ENCODE peak calls at places on chromosome 4, in six cellular contexts. One of them, this sample, is unnamed.

GRCh38 chr4:37244583-37245390 is at the start of gene NWD2:
- DNase-seq in PC-3: no peak
- DNase-seq in astrocyte: no peak
- DNase-seq in K562: no peak
- DNase-seq in H9: peak
- DNase-seq in MM.1S: no peak
- DNase-seq in this sample: peak

GRCh38 chr4:145735330-145735638 is 55.3 kb downstream of the C4orf51 start:
- DNase-seq in H9: no peak
- DNase-seq in astrocyte: peak
- DNase-seq in PC-3: peak
- DNase-seq in K562: no peak
- DNase-seq in MM.1S: no peak
- DNase-seq in this sample: peak

GRCh38 chr4:109820563-109820962 is 5.0 kb downstream of the GAR1 start:
- DNase-seq in astrocyte: peak
- DNase-seq in K562: no peak
- DNase-seq in H9: no peak
- DNase-seq in PC-3: no peak
- DNase-seq in MM.1S: no peak
- DNase-seq in this sample: peak

GRCh38 chr4:71559957-71560541 is 221.2 kb downstream of the SLC4A4 start:
- DNase-seq in H9: no peak
- DNase-seq in astrocyte: peak
- DNase-seq in MM.1S: no peak
- DNase-seq in K562: no peak
- DNase-seq in PC-3: peak
- DNase-seq in this sample: peak

GRCh38 chr4:76148142-76148849 is at the start of gene NUP54:
- DNase-seq in PC-3: peak
- DNase-seq in K562: peak
- DNase-seq in astrocyte: peak
- DNase-seq in H9: peak
- DNase-seq in MM.1S: peak
- DNase-seq in this sample: peak

GRCh38 chr4:7043521-7044414 is 596 bp downstream of the TADA2B start:
- DNase-seq in K562: peak
- DNase-seq in MM.1S: peak
- DNase-seq in H9: no peak
- DNase-seq in PC-3: no peak
- DNase-seq in astrocyte: peak
- DNase-seq in this sample: peak

GRCh38 chr4:8836664-8837171 is 34.9 kb downstream of the HMX1 start:
- DNase-seq in PC-3: no peak
- DNase-seq in K562: no peak
- DNase-seq in H9: no peak
- DNase-seq in MM.1S: no peak
- DNase-seq in astrocyte: no peak
- DNase-seq in this sample: no peak

GRCh38 chr4:19329631-19330030 is 922.1 kb upstream of the SLIT2 start:
- DNase-seq in astrocyte: peak
- DNase-seq in H9: no peak
- DNase-seq in PC-3: no peak
- DNase-seq in MM.1S: no peak
- DNase-seq in K562: no peak
- DNase-seq in this sample: peak

GRCh38 chr4:140252144-140252741 is 98.3 kb upstream of the MAML3 start:
- DNase-seq in MM.1S: no peak
- DNase-seq in H9: peak
- DNase-seq in K562: no peak
- DNase-seq in PC-3: peak
- DNase-seq in astrocyte: peak
- DNase-seq in this sample: no peak

GRCh38 chr4:150679018-150679766 is 97.2 kb downstream of the MAB21L2 start:
- DNase-seq in K562: no peak
- DNase-seq in MM.1S: no peak
- DNase-seq in H9: no peak
- DNase-seq in PC-3: no peak
- DNase-seq in astrocyte: no peak
- DNase-seq in this sample: no peak

GRCh38 chr4:25107827-25108516 is 52.3 kb downstream of the SEPSECS start:
- DNase-seq in MM.1S: no peak
- DNase-seq in astrocyte: no peak
- DNase-seq in H9: peak
- DNase-seq in PC-3: peak
- DNase-seq in K562: no peak
- DNase-seq in this sample: no peak

GRCh38 chr4:80184791-80185756 is 12.2 kb upstream of the PRDM8 start:
- DNase-seq in astrocyte: no peak
- DNase-seq in PC-3: peak
- DNase-seq in H9: peak
- DNase-seq in K562: no peak
- DNase-seq in MM.1S: peak
- DNase-seq in this sample: peak

GRCh38 chr4:54090804-54091623 is 8.9 kb upstream of the GSX2 start:
- DNase-seq in PC-3: peak
- DNase-seq in MM.1S: no peak
- DNase-seq in astrocyte: no peak
- DNase-seq in K562: peak
- DNase-seq in H9: peak
- DNase-seq in this sample: peak

DNA sequence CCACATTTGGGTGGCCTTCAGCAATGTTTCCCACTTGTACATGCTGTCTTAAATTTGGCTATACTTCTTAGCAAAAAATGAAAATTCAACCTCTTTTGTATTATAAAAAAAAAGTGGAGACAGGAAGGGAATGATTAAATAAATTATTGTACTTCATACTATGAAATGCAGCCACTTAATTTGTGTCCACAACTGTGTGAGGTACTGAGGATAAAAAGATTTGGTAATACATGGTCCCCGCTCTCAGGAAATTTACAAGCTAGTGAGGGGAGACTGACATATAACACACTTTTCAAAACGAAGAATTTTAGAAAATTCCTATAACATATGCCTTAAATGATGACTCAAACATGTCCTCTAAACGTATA is 105.0 kb downstream of the HNRNPD start:
- DNase-seq in astrocyte: no peak
- DNase-seq in H9: no peak
- DNase-seq in K562: no peak
- DNase-seq in PC-3: no peak
- DNase-seq in MM.1S: no peak
- DNase-seq in this sample: no peak
- H3K9ac ChIP-seq in astrocyte: no peak
- H3K9ac ChIP-seq in H9: no peak
- H3K9ac ChIP-seq in K562: no peak
- H3K9ac ChIP-seq in PC-3: no peak
- H3K9ac ChIP-seq in MM.1S: no peak
- H3K9ac ChIP-seq in this sample: no peak

GRCh38 chr4:141995051-141995450 is 358.7 kb downstream of the IL15 start:
- DNase-seq in PC-3: no peak
- DNase-seq in MM.1S: no peak
- DNase-seq in astrocyte: no peak
- DNase-seq in H9: no peak
- DNase-seq in K562: no peak
- DNase-seq in this sample: no peak
- H3K27ac ChIP-seq in PC-3: no peak
- H3K27ac ChIP-seq in MM.1S: no peak
- H3K27ac ChIP-seq in astrocyte: no peak
- H3K27ac ChIP-seq in H9: no peak
- H3K27ac ChIP-seq in K562: no peak
- H3K27ac ChIP-seq in this sample: no peak

GRCh38 chr4:51845055-51845426 is 2.1 kb downstream of the DCUN1D4 start:
- DNase-seq in astrocyte: no peak
- DNase-seq in MM.1S: no peak
- DNase-seq in K562: no peak
- DNase-seq in H9: no peak
- DNase-seq in PC-3: no peak
- DNase-seq in this sample: no peak
- H3K4me2 ChIP-seq in astrocyte: peak
- H3K4me2 ChIP-seq in MM.1S: peak
- H3K4me2 ChIP-seq in K562: peak
- H3K4me2 ChIP-seq in H9: peak
- H3K4me2 ChIP-seq in PC-3: peak
- H3K4me2 ChIP-seq in this sample: peak

DNA sequence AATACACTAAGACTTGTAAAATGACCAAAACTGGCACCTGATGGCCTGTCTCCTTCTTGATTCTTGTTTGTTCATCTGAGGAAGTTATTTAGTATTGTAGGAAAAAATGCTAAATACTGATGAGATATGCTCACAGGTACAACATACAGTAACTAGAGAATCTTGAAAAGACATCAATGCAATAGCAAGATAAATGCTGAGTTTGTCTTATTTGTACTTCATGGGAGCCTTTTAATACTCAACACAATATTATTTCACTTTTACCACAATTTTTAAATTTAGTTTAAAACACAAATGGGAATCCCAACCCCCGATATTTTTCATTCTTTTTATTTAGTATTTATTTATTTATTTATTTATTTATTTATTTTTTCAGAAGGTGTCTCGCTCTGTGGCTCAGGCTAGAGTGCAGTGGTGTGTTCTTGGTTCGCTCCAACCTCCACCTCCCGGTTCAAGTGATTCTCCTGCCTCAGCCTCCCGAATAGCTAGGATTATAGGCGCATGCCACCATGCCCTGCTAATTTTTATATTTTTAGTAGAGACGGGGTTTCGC is 12.1 kb downstream of the HHIP start:
- DNase-seq in astrocyte: no peak
- DNase-seq in H9: no peak
- DNase-seq in PC-3: no peak
- DNase-seq in MM.1S: no peak
- DNase-seq in K562: no peak
- DNase-seq in this sample: no peak
- H3K9ac ChIP-seq in astrocyte: no peak
- H3K9ac ChIP-seq in H9: no peak
- H3K9ac ChIP-seq in PC-3: no peak
- H3K9ac ChIP-seq in MM.1S: no peak
- H3K9ac ChIP-seq in K562: no peak
- H3K9ac ChIP-seq in this sample: no peak

GRCh38 chr4:56212774-56213173 is 174.5 kb downstream of the AASDH start:
- DNase-seq in PC-3: no peak
- DNase-seq in astrocyte: no peak
- DNase-seq in K562: no peak
- DNase-seq in MM.1S: no peak
- DNase-seq in H9: no peak
- DNase-seq in this sample: no peak
- H3K27ac ChIP-seq in PC-3: no peak
- H3K27ac ChIP-seq in astrocyte: no peak
- H3K27ac ChIP-seq in K562: no peak
- H3K27ac ChIP-seq in MM.1S: no peak
- H3K27ac ChIP-seq in H9: no peak
- H3K27ac ChIP-seq in this sample: no peak

DNA sequence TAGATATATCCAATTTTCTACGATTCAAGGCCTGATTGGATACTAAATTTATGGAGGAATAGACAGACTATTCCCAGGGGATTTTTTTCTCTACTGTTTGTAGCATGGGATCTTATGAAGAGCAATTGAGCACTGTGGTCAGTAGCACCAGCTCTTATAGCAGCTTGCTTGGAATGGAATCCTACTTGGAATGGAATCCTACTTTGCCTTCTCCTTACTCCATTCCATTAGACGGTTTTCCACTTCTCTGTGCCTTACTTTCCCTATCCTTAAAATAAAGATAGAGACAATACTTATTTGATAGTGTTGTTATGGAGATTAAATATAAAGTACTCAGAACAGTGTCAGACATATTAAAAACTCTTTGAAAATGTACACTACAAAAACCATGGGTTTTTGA is 133.5 kb downstream of the BTC start:
- DNase-seq in PC-3: no peak
- DNase-seq in astrocyte: no peak
- DNase-seq in MM.1S: no peak
- DNase-seq in H9: no peak
- DNase-seq in K562: no peak
- DNase-seq in this sample: peak
- H3K4me2 ChIP-seq in PC-3: peak
- H3K4me2 ChIP-seq in astrocyte: no peak
- H3K4me2 ChIP-seq in MM.1S: no peak
- H3K4me2 ChIP-seq in H9: no peak
- H3K4me2 ChIP-seq in K562: no peak
- H3K4me2 ChIP-seq in this sample: peak